ENCODE peak calls at places on chromosomes 16 and 17, in six cellular contexts. One of them, this sample, is unnamed.

GRCh38 chr16:88633684-88634140 is 4.7 kb upstream of the IL17C start:
- DNase-seq in ovary: no peak
- DNase-seq in heart right ventricle: no peak
- DNase-seq in transverse colon: peak; percentile 60
- DNase-seq in testis: peak; percentile 36
- DNase-seq in heart left ventricle: no peak
- DNase-seq in this sample: peak; percentile 26

GRCh38 chr16:86037999-86038922 is 139.3 kb downstream of the IRF8 start:
- DNase-seq in heart left ventricle: no peak
- DNase-seq in ovary: no peak
- DNase-seq in transverse colon: peak; percentile 3
- DNase-seq in testis: no peak
- DNase-seq in heart right ventricle: no peak
- DNase-seq in this sample: no peak

GRCh38 chr16:89921699-89922476 is 1.3 kb upstream of the TUBB3 start:
- DNase-seq in testis: peak; percentile 72
- DNase-seq in heart right ventricle: peak; percentile 82
- DNase-seq in transverse colon: peak; percentile 59
- DNase-seq in ovary: peak; percentile 81
- DNase-seq in heart left ventricle: peak; percentile 88
- DNase-seq in this sample: peak; percentile 50

GRCh38 chr16:30567991-30568638 is 3.4 kb downstream of the ZNF688 start:
- DNase-seq in heart left ventricle: no peak
- DNase-seq in transverse colon: peak; percentile 46
- DNase-seq in heart right ventricle: no peak
- DNase-seq in testis: no peak
- DNase-seq in ovary: no peak
- DNase-seq in this sample: no peak

GRCh38 chr17:49993423-49994037 is 1.5 kb downstream of the DLX3 start:
- DNase-seq in testis: no peak
- DNase-seq in ovary: peak; percentile 55
- DNase-seq in transverse colon: no peak
- DNase-seq in heart left ventricle: no peak
- DNase-seq in heart right ventricle: no peak
- DNase-seq in this sample: peak; percentile 66

GRCh38 chr17:43905400-43905984 is 1.8 kb downstream of the MPP2 start:
- DNase-seq in testis: no peak
- DNase-seq in transverse colon: no peak
- DNase-seq in heart right ventricle: no peak
- DNase-seq in heart left ventricle: no peak
- DNase-seq in ovary: no peak
- DNase-seq in this sample: no peak

GRCh38 chr16:89512453-89512852 is 4.2 kb downstream of the SPG7 start:
- DNase-seq in transverse colon: no peak
- DNase-seq in heart right ventricle: no peak
- DNase-seq in ovary: no peak
- DNase-seq in heart left ventricle: no peak
- DNase-seq in testis: no peak
- DNase-seq in this sample: no peak

GRCh38 chr16:30949655-30950515 is 1.0 kb downstream of the ORAI3 start:
- DNase-seq in transverse colon: peak; percentile 84
- DNase-seq in testis: peak; percentile 94
- DNase-seq in ovary: peak; percentile 84
- DNase-seq in heart right ventricle: peak; percentile 85
- DNase-seq in heart left ventricle: peak; percentile 87
- DNase-seq in this sample: peak; percentile 82

GRCh38 chr17:45376171-45376564 is 56.5 kb downstream of the ARHGAP27 start:
- DNase-seq in testis: no peak
- DNase-seq in heart left ventricle: no peak
- DNase-seq in heart right ventricle: no peak
- DNase-seq in transverse colon: no peak
- DNase-seq in ovary: no peak
- DNase-seq in this sample: no peak

DNA sequence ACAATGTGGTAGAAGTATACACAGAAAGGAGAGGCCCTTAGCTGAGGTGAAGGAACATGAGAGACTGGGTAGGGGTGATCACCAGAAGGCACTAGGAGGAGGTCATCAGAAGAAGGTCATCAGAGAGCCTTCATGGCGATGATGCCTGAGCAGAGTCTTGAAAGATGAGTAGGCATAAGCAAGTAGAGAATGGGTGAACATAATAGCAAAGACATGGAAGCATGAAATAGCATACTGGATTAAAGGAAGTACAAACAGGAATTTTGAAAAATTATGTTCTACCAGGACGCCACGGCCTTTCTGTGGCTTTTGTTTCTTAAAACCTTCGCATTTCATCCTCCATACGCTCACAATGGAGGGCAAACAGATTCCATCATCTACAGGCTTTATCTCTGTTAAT is 2.9 kb downstream of the IKZF3 start:
- DNase-seq in transverse colon: no peak
- DNase-seq in testis: no peak
- DNase-seq in heart right ventricle: no peak
- DNase-seq in heart left ventricle: no peak
- DNase-seq in ovary: no peak
- DNase-seq in this sample: no peak
- H3K4me1 ChIP-seq in transverse colon: peaks cover 8% of the 10 kb centered on the region
- H3K4me1 ChIP-seq in testis: peaks cover 4% of the 10 kb centered on the region
- H3K4me1 ChIP-seq in heart right ventricle: peaks cover 6% of the 10 kb centered on the region
- H3K4me1 ChIP-seq in heart left ventricle: no peaks in the 10 kb centered on the region
- H3K4me1 ChIP-seq in ovary: no peaks in the 10 kb centered on the region
- H3K4me1 ChIP-seq in this sample: no peaks in the 10 kb centered on the region

DNA sequence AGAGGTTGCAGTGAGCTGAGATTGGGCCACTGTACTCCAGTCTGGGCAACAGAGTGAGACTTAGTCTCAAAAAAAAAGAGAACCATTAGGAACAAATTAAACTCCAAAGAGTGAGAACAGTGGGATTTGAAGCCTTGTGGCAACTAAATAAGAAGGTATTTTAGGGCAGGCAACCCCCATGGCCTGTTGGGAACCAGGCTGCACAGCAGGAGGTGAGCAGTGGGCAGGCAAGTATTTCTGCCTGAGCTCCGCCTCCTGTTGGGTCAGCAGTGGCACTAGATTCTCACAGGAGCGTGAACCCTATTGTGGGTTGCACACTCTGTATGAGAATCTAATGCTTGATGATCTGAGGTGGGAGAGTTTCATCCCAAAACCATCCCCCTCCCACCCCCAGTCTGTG is 57.6 kb upstream of the MED9 start:
- DNase-seq in heart right ventricle: no peak
- DNase-seq in ovary: no peak
- DNase-seq in transverse colon: no peak
- DNase-seq in testis: no peak
- DNase-seq in heart left ventricle: no peak
- DNase-seq in this sample: peak; percentile 12
- H3K27ac ChIP-seq in heart right ventricle: peak overlapping the region; percentile 77
- H3K27ac ChIP-seq in ovary: no peak overlapping the region
- H3K27ac ChIP-seq in transverse colon: peak overlapping the region; percentile 70
- H3K27ac ChIP-seq in testis: no peak overlapping the region
- H3K27ac ChIP-seq in heart left ventricle: peak overlapping the region; percentile 82
- H3K27ac ChIP-seq in this sample: no peak overlapping the region

GRCh38 chr17:77381185-77381700 is 240.5 kb downstream of the SEC14L1 start:
- DNase-seq in transverse colon: no peak
- DNase-seq in testis: no peak
- DNase-seq in ovary: no peak
- DNase-seq in heart left ventricle: no peak
- DNase-seq in heart right ventricle: no peak
- DNase-seq in this sample: no peak
- H3K4me1 ChIP-seq in transverse colon: peaks cover 81% of the 10 kb centered on the region
- H3K4me1 ChIP-seq in testis: peaks cover 96% of the 10 kb centered on the region
- H3K4me1 ChIP-seq in ovary: peaks cover 75% of the 10 kb centered on the region
- H3K4me1 ChIP-seq in heart left ventricle: peaks cover 41% of the 10 kb centered on the region
- H3K4me1 ChIP-seq in heart right ventricle: peaks cover 96% of the 10 kb centered on the region
- H3K4me1 ChIP-seq in this sample: peaks cover 57% of the 10 kb centered on the region

GRCh38 chr16:51237861-51238378 is 86.8 kb upstream of the SALL1 start:
- DNase-seq in testis: no peak
- DNase-seq in heart right ventricle: no peak
- DNase-seq in transverse colon: no peak
- DNase-seq in ovary: no peak
- DNase-seq in heart left ventricle: no peak
- DNase-seq in this sample: no peak
- H3K27ac ChIP-seq in testis: no peak overlapping the region
- H3K27ac ChIP-seq in heart right ventricle: no peak overlapping the region
- H3K27ac ChIP-seq in transverse colon: no peak overlapping the region
- H3K27ac ChIP-seq in ovary: no peak overlapping the region
- H3K27ac ChIP-seq in heart left ventricle: no peak overlapping the region
- H3K27ac ChIP-seq in this sample: no peak overlapping the region

GRCh38 chr17:60893475-60893874 is 215.8 kb downstream of the BCAS3 start:
- DNase-seq in heart left ventricle: no peak
- DNase-seq in testis: no peak
- DNase-seq in transverse colon: no peak
- DNase-seq in ovary: no peak
- DNase-seq in heart right ventricle: no peak
- DNase-seq in this sample: no peak
- H3K4me1 ChIP-seq in heart left ventricle: no peaks in the 10 kb centered on the region
- H3K4me1 ChIP-seq in testis: no peaks in the 10 kb centered on the region
- H3K4me1 ChIP-seq in transverse colon: no peaks in the 10 kb centered on the region
- H3K4me1 ChIP-seq in ovary: no peaks in the 10 kb centered on the region
- H3K4me1 ChIP-seq in heart right ventricle: no peaks in the 10 kb centered on the region
- H3K4me1 ChIP-seq in this sample: no peaks in the 10 kb centered on the region

DNA sequence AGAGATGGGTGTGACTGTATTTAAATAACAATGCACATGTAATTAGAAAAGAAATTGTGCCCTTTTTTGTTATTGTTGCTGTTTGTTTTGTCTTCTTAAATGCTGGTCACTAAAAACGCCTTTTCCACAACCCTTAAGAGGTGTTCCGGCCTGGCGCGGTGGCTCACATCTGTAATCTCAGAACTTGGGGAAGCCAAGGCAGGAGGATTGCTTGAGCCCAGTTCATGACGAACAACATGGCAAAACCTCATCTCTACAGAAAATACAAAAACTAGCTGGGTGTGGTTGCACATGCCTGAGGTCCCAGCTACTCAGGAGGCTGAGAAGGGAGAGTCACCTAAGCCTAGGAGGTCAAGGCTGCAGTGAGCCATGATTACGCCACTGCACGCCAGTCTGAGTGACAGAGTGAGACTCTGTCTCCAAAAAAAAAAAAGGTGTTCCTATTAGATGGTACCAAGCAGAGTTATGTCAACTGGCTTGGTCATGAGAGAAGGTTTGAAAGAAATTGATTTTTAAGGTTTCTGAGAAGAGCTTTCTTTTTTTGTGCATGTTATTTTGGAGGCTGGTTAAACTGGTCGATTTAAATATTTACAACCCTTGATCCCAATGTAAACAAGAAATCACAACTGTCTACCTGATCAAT is 23.5 kb upstream of the RFFL start:
- DNase-seq in ovary: no peak
- DNase-seq in heart left ventricle: no peak
- DNase-seq in heart right ventricle: no peak
- DNase-seq in transverse colon: peak; percentile 30
- DNase-seq in testis: no peak
- DNase-seq in this sample: no peak
- H3K27ac ChIP-seq in ovary: no peak overlapping the region
- H3K27ac ChIP-seq in heart left ventricle: no peak overlapping the region
- H3K27ac ChIP-seq in heart right ventricle: no peak overlapping the region
- H3K27ac ChIP-seq in transverse colon: peak overlapping the region; percentile 98
- H3K27ac ChIP-seq in testis: peak overlapping the region; percentile 94
- H3K27ac ChIP-seq in this sample: no peak overlapping the region

GRCh38 chr16:11800385-11800718 is 3.3 kb upstream of the ZC3H7A start:
- DNase-seq in testis: no peak
- DNase-seq in ovary: no peak
- DNase-seq in transverse colon: no peak
- DNase-seq in heart left ventricle: no peak
- DNase-seq in heart right ventricle: no peak
- DNase-seq in this sample: no peak

GRCh38 chr16:11801481-11802021 is 4.5 kb upstream of the ZC3H7A start:
- DNase-seq in heart right ventricle: no peak
- DNase-seq in ovary: no peak
- DNase-seq in heart left ventricle: no peak
- DNase-seq in transverse colon: no peak
- DNase-seq in testis: no peak
- DNase-seq in this sample: no peak

GRCh38 chr16:11799017-11799381 is 1.9 kb upstream of the ZC3H7A start:
- DNase-seq in heart left ventricle: no peak
- DNase-seq in heart right ventricle: no peak
- DNase-seq in testis: no peak
- DNase-seq in ovary: no peak
- DNase-seq in transverse colon: no peak
- DNase-seq in this sample: no peak

GRCh38 chr16:11797957-11798299 is 870 bp upstream of the ZC3H7A start:
- DNase-seq in testis: no peak
- DNase-seq in ovary: no peak
- DNase-seq in heart left ventricle: no peak
- DNase-seq in heart right ventricle: no peak
- DNase-seq in transverse colon: no peak
- DNase-seq in this sample: no peak

GRCh38 chr16:11799509-11800384 is 2.7 kb upstream of the ZC3H7A start:
- DNase-seq in heart left ventricle: no peak
- DNase-seq in testis: no peak
- DNase-seq in ovary: no peak
- DNase-seq in transverse colon: no peak
- DNase-seq in heart right ventricle: no peak
- DNase-seq in this sample: no peak
- H3K4me1 ChIP-seq in heart left ventricle: peaks cover 3% of the 10 kb centered on the region
- H3K4me1 ChIP-seq in testis: peaks cover 27% of the 10 kb centered on the region
- H3K4me1 ChIP-seq in ovary: peaks cover 11% of the 10 kb centered on the region
- H3K4me1 ChIP-seq in transverse colon: peaks cover 30% of the 10 kb centered on the region
- H3K4me1 ChIP-seq in heart right ventricle: peaks cover 21% of the 10 kb centered on the region
- H3K4me1 ChIP-seq in this sample: peaks cover 18% of the 10 kb centered on the region

GRCh38 chr16:525520-526180 is 1.9 kb upstream of the CAPN15 start:
- DNase-seq in testis: no peak
- DNase-seq in heart right ventricle: no peak
- DNase-seq in ovary: peak; percentile 63
- DNase-seq in transverse colon: no peak
- DNase-seq in heart left ventricle: no peak
- DNase-seq in this sample: peak; percentile 68
- H3K27ac ChIP-seq in testis: peak overlapping the region; percentile 98
- H3K27ac ChIP-seq in heart right ventricle: no peak overlapping the region
- H3K27ac ChIP-seq in ovary: no peak overlapping the region
- H3K27ac ChIP-seq in transverse colon: peak overlapping the region; percentile 93
- H3K27ac ChIP-seq in heart left ventricle: no peak overlapping the region
- H3K27ac ChIP-seq in this sample: peak overlapping the region; percentile 98